ENCODE peak calls at places on chromosomes 2 and 18, in nine cellular contexts. Y is uterus, Q is body of pancreas, X is suprapubic skin, S is sigmoid colon, N is upper lobe of left lung, P is right lobe of liver, A is IMR-90, M is Peyer's patch. D is an unnamed sample.

GRCh38 chr2:96095116-96095636 is 21.2 kb downstream of the ADRA2B start:
- DNase-seq in P (no peak), M (no peak), S (peak; percentile 46), N (no peak), A (no peak), Q (no peak), X (no peak), Y (no peak), D (no peak)

GRCh38 chr18:32427084-32427933 is 43.4 kb downstream of the GAREM1 start:
- DNase-seq in A (no peak), S (no peak), N (no peak), M (no peak), P (no peak), Y (no peak), Q (no peak), X (no peak), D (no peak)

GRCh38 chr2:99850076-99850710 is 292.2 kb downstream of the AFF3 start:
- DNase-seq in P (peak; percentile 72), S (no peak), X (no peak), Q (no peak), A (peak; percentile 73), Y (no peak), N (no peak), M (no peak), D (no peak)

GRCh38 chr2:233807966-233808892 is 30.1 kb downstream of the MROH2A start:
- DNase-seq in S (peak; percentile 57), Y (no peak), N (no peak), X (peak; percentile 61), Q (peak; percentile 5), P (peak; percentile 40), A (no peak), M (no peak), D (no peak)

GRCh38 chr2:232668805-232669444 is 28.2 kb upstream of the GIGYF2 start:
- DNase-seq in X (no peak), N (no peak), Q (no peak), S (no peak), A (no peak), P (no peak), Y (peak; percentile 27), M (no peak), D (no peak)

GRCh38 chr2:109203246-109204011 is 74.4 kb downstream of the SH3RF3 start:
- DNase-seq in P (peak; percentile 28), A (no peak), S (no peak), N (peak; percentile 46), Q (no peak), Y (no peak), X (peak; percentile 74), M (no peak), D (no peak)

GRCh38 chr2:120504936-120505705 is 159.2 kb downstream of the INHBB start:
- DNase-seq in Y (no peak), P (no peak), S (no peak), N (no peak), X (no peak), Q (no peak), M (no peak), A (no peak), D (no peak)

GRCh38 chr2:25042321-25043240 is 705 bp downstream of the EFR3B start:
- DNase-seq in Q (peak; percentile 39), S (peak; percentile 69), A (peak; percentile 10), P (no peak), Y (no peak), N (peak; percentile 91), X (no peak), M (no peak), D (no peak)

GRCh38 chr2:96146881-96147592 is 1.8 kb upstream of the DUSP2 start:
- DNase-seq in N (no peak), Y (peak; percentile 10), M (no peak), S (peak; percentile 59), P (peak; percentile 38), X (peak; percentile 56), Q (no peak), A (no peak), D (no peak)

GRCh38 chr2:164617466-164617865 is 3.8 kb downstream of the GRB14 start:
- DNase-seq in A (no peak), Y (no peak), M (no peak), S (no peak), P (no peak), N (no peak), X (no peak), Q (no peak), D (no peak)

GRCh38 chr2:54176577-54176976 is 61.2 kb downstream of the ACYP2 start:
- DNase-seq in X (no peak), A (peak; percentile 46), S (peak; percentile 71), Y (peak; percentile 44), P (no peak), Q (peak; percentile 13), N (no peak), M (no peak), D (no peak)

GRCh38 chr18:53745228-53745967 is 479.1 kb downstream of the MBD2 start:
- DNase-seq in M (no peak), Q (no peak), P (no peak), X (no peak), A (no peak), Y (no peak), N (no peak), S (no peak), D (no peak)

DNA sequence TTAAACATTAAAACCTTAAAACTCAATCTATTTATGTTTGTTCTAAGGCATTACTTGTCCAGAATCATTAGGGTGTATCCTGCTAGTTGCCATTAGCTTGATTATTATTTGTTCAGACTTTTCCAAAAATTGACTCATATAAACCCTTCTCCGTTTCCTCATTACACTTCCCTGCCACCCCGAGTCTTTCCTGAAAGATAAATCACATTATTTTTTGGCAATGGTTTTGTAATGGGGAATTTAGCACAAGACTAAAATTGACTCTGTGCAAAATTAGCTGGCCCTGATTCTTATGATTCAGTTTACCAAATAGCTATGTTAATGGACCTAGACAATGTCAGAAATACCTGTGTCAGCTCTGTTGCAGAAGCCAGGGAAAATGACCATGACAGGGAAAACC is 112.2 kb upstream of the NT5C1B start:
- DNase-seq in M (no peak), S (no peak), X (no peak), Q (no peak), N (no peak), Y (no peak), P (no peak), A (no peak), D (no peak)
- H3K27me3 ChIP-seq in M (no peaks in the 10 kb centered on the region), S (no peaks in the 10 kb centered on the region), X (no peaks in the 10 kb centered on the region), Q (no peaks in the 10 kb centered on the region), N (no peaks in the 10 kb centered on the region), Y (no peaks in the 10 kb centered on the region), P (no peaks in the 10 kb centered on the region), A (no peaks in the 10 kb centered on the region), D (no peaks in the 10 kb centered on the region)

GRCh38 chr18:51032193-51032592 is 2.2 kb downstream of the SMAD4 start:
- DNase-seq in A (no peak), P (no peak), N (no peak), M (no peak), X (no peak), S (no peak), Q (no peak), Y (no peak), D (no peak)

GRCh38 chr18:51028201-51028805 is 1.7 kb upstream of the SMAD4 start:
- DNase-seq in M (no peak), A (peak; percentile 50), X (no peak), Y (no peak), P (no peak), Q (no peak), N (no peak), S (no peak), D (no peak)

GRCh38 chr18:51029378-51029693 is 677 bp upstream of the SMAD4 start:
- DNase-seq in Y (no peak), X (no peak), Q (no peak), S (no peak), P (no peak), A (peak; percentile 64), M (no peak), N (no peak), D (no peak)

GRCh38 chr18:51030537-51031258 is 685 bp downstream of the SMAD4 start:
- DNase-seq in N (peak; percentile 95), Q (peak; percentile 77), A (peak; percentile 26), X (peak; percentile 87), M (peak; percentile 67), S (peak; percentile 85), P (peak; percentile 84), Y (peak; percentile 67), D (peak; percentile 18)

GRCh38 chr18:51029694-51030536 is at the start of gene SMAD4:
- DNase-seq in Q (peak; percentile 97), X (peak; percentile 99), N (peak; percentile 98), P (peak; percentile 98), M (peak; percentile 94), S (peak; percentile 98), A (peak; percentile 94), Y (peak; percentile 96), D (peak; percentile 62)
- TF ChIP-seq CTCF in Q (no peak), X (no peak), N (no peak), P (no peak), M (no peak), S (peak; percentile 18), A (no peak), Y (no peak), D (no peak)

DNA sequence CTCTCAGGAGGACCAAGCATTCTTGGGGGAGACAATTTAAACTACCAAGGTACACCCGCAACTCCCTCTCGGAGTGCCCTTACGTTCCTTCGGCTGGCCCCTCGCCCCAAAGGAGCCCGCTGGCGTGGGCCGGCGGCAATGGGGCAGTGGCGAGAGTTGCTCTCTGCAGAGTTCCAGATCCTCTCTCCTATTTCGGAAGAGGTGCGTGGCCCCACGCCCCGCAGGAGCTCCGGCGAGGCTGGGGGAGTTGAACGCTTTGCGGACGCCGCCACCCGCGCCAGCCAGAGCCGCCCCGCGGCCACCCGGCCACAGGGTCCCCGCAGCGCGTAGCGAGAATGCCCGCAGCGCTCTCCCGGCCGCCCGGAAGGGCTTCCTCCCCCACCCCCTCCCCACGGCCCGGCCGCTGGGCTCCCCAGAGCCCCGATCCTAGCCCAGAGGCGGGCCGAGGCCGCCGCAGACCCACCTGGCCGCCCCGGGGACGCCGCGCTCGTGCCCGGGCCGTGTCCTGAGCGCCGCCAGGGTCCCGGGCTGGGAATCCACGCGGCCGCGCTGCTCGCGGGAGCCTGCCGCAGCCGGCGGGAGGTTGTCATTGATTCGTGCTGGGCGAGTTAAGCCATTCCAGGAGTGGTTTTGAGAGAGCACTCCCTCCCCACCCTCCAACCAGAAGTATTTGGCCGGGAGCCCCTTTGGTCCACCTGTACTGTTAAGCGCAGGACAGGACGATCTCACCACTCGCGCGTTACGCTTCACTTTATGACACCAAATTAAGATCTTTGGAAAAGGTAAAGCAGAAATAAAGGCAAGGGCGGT is 206.3 kb upstream of the SMAD2 start:
- DNase-seq in M (no peak), Y (no peak), A (no peak), Q (peak; percentile 49), X (no peak), S (no peak), N (peak; percentile 87), P (peak; percentile 79), D (no peak)
- TF ChIP-seq POLR2A in M (no peak), Y (no peak), A (no peak), Q (no peak), X (no peak), S (no peak), N (peak; percentile 58), P (peak; percentile 68), D (no peak)

DNA sequence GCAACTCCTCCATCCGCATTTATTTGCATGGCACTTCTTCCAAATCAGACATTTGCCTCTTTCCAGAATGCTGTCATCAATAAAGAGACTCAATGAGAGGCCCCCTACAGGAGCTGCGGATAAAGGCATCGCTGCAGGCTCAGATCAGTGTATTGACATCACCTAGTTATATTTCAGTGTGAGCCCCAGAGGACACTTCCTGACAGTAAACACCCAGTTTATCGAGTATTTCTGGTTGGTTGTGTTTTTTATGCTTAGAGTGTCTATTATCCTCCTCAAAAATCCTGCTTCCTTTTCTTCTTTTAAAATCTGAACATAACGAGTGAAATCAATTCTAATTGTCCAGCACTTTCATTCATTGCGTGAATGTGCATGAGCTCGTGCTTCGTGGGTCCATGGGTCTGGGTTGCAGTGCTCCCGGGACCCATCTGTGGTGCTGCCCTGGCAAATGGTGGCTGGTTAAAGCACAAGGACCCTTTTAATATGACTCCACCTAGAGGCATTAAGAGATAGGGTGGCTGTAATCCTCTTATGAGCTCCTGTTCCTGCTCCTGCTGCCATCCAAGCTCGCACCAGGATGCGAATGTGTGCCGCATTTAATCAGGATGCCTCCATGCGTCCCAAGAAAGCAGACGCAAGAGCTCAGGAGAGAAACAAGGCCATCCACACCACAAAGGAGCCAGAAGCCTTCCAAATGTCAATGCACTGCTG is 38.9 kb downstream of the NRP2 start:
- DNase-seq in X (no peak), M (no peak), N (no peak), A (no peak), S (no peak), Q (no peak), Y (no peak), P (no peak), D (no peak)
- H3K27me3 ChIP-seq in X (no peaks in the 10 kb centered on the region), M (no peaks in the 10 kb centered on the region), N (no peaks in the 10 kb centered on the region), A (no peaks in the 10 kb centered on the region), S (no peaks in the 10 kb centered on the region), Q (no peaks in the 10 kb centered on the region), Y (no peaks in the 10 kb centered on the region), P (no peaks in the 10 kb centered on the region), D (no peaks in the 10 kb centered on the region)